ENCODE peak calls at places on chromosomes 12 and 14, in seven cellular contexts. One of them, this sample, is unnamed.
A peak's percentile ranks its signal among the peaks of the same experiment; 100 is the strongest.

GRCh38 chr14:93219103-93219726 is 12.2 kb downstream of the UBR7 start:
- DNase-seq in A549: peak; percentile 80
- DNase-seq in tibial artery: no peak
- DNase-seq in astrocyte: peak; percentile 46
- DNase-seq in mammary epithelial cell: peak; percentile 51
- DNase-seq in transverse colon: peak; percentile 46
- DNase-seq in PC-3: peak; percentile 74
- DNase-seq in this sample: peak; percentile 12

GRCh38 chr12:104877107-104877705 is 80.9 kb downstream of the SLC41A2 start:
- DNase-seq in A549: peak; percentile 50
- DNase-seq in tibial artery: no peak
- DNase-seq in astrocyte: peak; percentile 12
- DNase-seq in mammary epithelial cell: peak; percentile 19
- DNase-seq in transverse colon: peak; percentile 15
- DNase-seq in PC-3: peak; percentile 72
- DNase-seq in this sample: peak; percentile 5

GRCh38 chr12:127425474-127425873 is 841.5 kb upstream of the TMEM132C start:
- DNase-seq in A549: no peak
- DNase-seq in tibial artery: no peak
- DNase-seq in astrocyte: no peak
- DNase-seq in mammary epithelial cell: no peak
- DNase-seq in transverse colon: no peak
- DNase-seq in PC-3: no peak
- DNase-seq in this sample: no peak

GRCh38 chr12:126784328-126784921 is 1482.5 kb upstream of the TMEM132C start:
- DNase-seq in A549: peak; percentile 55
- DNase-seq in tibial artery: no peak
- DNase-seq in astrocyte: peak; percentile 3
- DNase-seq in mammary epithelial cell: peak; percentile 14
- DNase-seq in transverse colon: peak; percentile 30
- DNase-seq in PC-3: peak; percentile 81
- DNase-seq in this sample: peak; percentile 10

GRCh38 chr12:29242921-29243431 is 93.9 kb downstream of the FAR2 start:
- DNase-seq in A549: no peak
- DNase-seq in tibial artery: no peak
- DNase-seq in astrocyte: peak; percentile 41
- DNase-seq in mammary epithelial cell: no peak
- DNase-seq in transverse colon: no peak
- DNase-seq in PC-3: no peak
- DNase-seq in this sample: no peak

GRCh38 chr14:58947816-58948440 is 240.5 kb upstream of the DAAM1 start:
- DNase-seq in A549: peak; percentile 37
- DNase-seq in tibial artery: no peak
- DNase-seq in astrocyte: no peak
- DNase-seq in mammary epithelial cell: no peak
- DNase-seq in transverse colon: no peak
- DNase-seq in PC-3: peak; percentile 40
- DNase-seq in this sample: no peak

GRCh38 chr14:92644166-92644565 is 104.3 kb downstream of the LGMN start:
- DNase-seq in A549: no peak
- DNase-seq in tibial artery: no peak
- DNase-seq in astrocyte: peak; percentile 60
- DNase-seq in mammary epithelial cell: peak; percentile 87
- DNase-seq in transverse colon: no peak
- DNase-seq in PC-3: peak; percentile 94
- DNase-seq in this sample: no peak

GRCh38 chr14:24398298-24398942 is 383 bp upstream of the NYNRIN start:
- DNase-seq in A549: no peak
- DNase-seq in tibial artery: no peak
- DNase-seq in astrocyte: no peak
- DNase-seq in mammary epithelial cell: no peak
- DNase-seq in transverse colon: peak; percentile 48
- DNase-seq in PC-3: no peak
- DNase-seq in this sample: no peak

GRCh38 chr14:105836730-105837129 is 310.3 kb downstream of the TMEM121 start:
- DNase-seq in A549: no peak
- DNase-seq in tibial artery: no peak
- DNase-seq in astrocyte: no peak
- DNase-seq in mammary epithelial cell: no peak
- DNase-seq in transverse colon: no peak
- DNase-seq in PC-3: no peak
- DNase-seq in this sample: no peak
- H3K4me1 ChIP-seq in A549: no peaks in the 10 kb centered on the region
- H3K4me1 ChIP-seq in tibial artery: no peaks in the 10 kb centered on the region
- H3K4me1 ChIP-seq in astrocyte: no peaks in the 10 kb centered on the region
- H3K4me1 ChIP-seq in mammary epithelial cell: no peaks in the 10 kb centered on the region
- H3K4me1 ChIP-seq in transverse colon: no peaks in the 10 kb centered on the region
- H3K4me1 ChIP-seq in PC-3: no peaks in the 10 kb centered on the region
- H3K4me1 ChIP-seq in this sample: no peaks in the 10 kb centered on the region

GRCh38 chr12:10397311-10397710 is 7.5 kb upstream of the KLRK1 start:
- DNase-seq in A549: no peak
- DNase-seq in tibial artery: no peak
- DNase-seq in astrocyte: no peak
- DNase-seq in mammary epithelial cell: no peak
- DNase-seq in transverse colon: no peak
- DNase-seq in PC-3: peak; percentile 19
- DNase-seq in this sample: peak; percentile 41
- H3K27ac ChIP-seq in A549: peak overlapping the region; percentile 0
- H3K27ac ChIP-seq in tibial artery: no peak overlapping the region
- H3K27ac ChIP-seq in astrocyte: no peak overlapping the region
- H3K27ac ChIP-seq in mammary epithelial cell: no peak overlapping the region
- H3K27ac ChIP-seq in transverse colon: no peak overlapping the region
- H3K27ac ChIP-seq in PC-3: no peak overlapping the region
- H3K27ac ChIP-seq in this sample: peak overlapping the region; percentile 99

DNA sequence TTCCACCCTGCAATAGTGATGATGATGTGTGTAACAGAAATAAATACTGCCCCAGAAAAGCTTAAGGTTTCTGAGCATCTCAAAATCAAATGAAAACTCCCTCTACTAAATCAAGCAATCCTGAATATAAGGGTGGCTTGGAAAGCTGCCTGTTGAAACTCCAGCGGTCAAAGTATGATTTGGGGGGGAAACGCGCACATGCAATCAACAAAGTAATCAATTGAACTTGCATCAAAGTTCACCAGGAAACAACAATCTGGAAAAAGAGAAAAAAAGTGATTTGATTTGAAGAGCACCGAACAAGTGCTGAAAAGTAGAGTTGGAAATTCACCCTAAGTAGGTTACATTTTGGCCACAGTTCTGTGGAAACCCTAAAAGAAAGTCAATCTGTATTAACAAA is 720 bp downstream of the CNIH1 start:
- DNase-seq in A549: no peak
- DNase-seq in tibial artery: no peak
- DNase-seq in astrocyte: no peak
- DNase-seq in mammary epithelial cell: no peak
- DNase-seq in transverse colon: no peak
- DNase-seq in PC-3: no peak
- DNase-seq in this sample: no peak
- H3K4me1 ChIP-seq in A549: peaks cover 37% of the 10 kb centered on the region
- H3K4me1 ChIP-seq in tibial artery: peaks cover 24% of the 10 kb centered on the region
- H3K4me1 ChIP-seq in astrocyte: peaks cover 20% of the 10 kb centered on the region
- H3K4me1 ChIP-seq in mammary epithelial cell: peaks cover 28% of the 10 kb centered on the region
- H3K4me1 ChIP-seq in transverse colon: peaks cover 19% of the 10 kb centered on the region
- H3K4me1 ChIP-seq in PC-3: peaks cover 53% of the 10 kb centered on the region
- H3K4me1 ChIP-seq in this sample: peaks cover 22% of the 10 kb centered on the region

GRCh38 chr14:101838476-101838875 is 77.0 kb downstream of the PPP2R5C start:
- DNase-seq in A549: no peak
- DNase-seq in tibial artery: no peak
- DNase-seq in astrocyte: no peak
- DNase-seq in mammary epithelial cell: no peak
- DNase-seq in transverse colon: no peak
- DNase-seq in PC-3: no peak
- DNase-seq in this sample: no peak

GRCh38 chr14:101843038-101843437 is 81.5 kb downstream of the PPP2R5C start:
- DNase-seq in A549: no peak
- DNase-seq in tibial artery: no peak
- DNase-seq in astrocyte: no peak
- DNase-seq in mammary epithelial cell: no peak
- DNase-seq in transverse colon: no peak
- DNase-seq in PC-3: no peak
- DNase-seq in this sample: no peak

GRCh38 chr14:101839661-101840060 is 78.2 kb downstream of the PPP2R5C start:
- DNase-seq in A549: no peak
- DNase-seq in tibial artery: no peak
- DNase-seq in astrocyte: no peak
- DNase-seq in mammary epithelial cell: no peak
- DNase-seq in transverse colon: no peak
- DNase-seq in PC-3: no peak
- DNase-seq in this sample: no peak

GRCh38 chr14:101839236-101839635 is 77.7 kb downstream of the PPP2R5C start:
- DNase-seq in A549: no peak
- DNase-seq in tibial artery: no peak
- DNase-seq in astrocyte: no peak
- DNase-seq in mammary epithelial cell: no peak
- DNase-seq in transverse colon: peak; percentile 39
- DNase-seq in PC-3: no peak
- DNase-seq in this sample: peak; percentile 45

GRCh38 chr14:101840649-101841365 is 79.3 kb downstream of the PPP2R5C start:
- DNase-seq in A549: no peak
- DNase-seq in tibial artery: no peak
- DNase-seq in astrocyte: no peak
- DNase-seq in mammary epithelial cell: no peak
- DNase-seq in transverse colon: no peak
- DNase-seq in PC-3: no peak
- DNase-seq in this sample: no peak
- H3K27ac ChIP-seq in A549: no peak overlapping the region
- H3K27ac ChIP-seq in tibial artery: no peak overlapping the region
- H3K27ac ChIP-seq in astrocyte: no peak overlapping the region
- H3K27ac ChIP-seq in mammary epithelial cell: no peak overlapping the region
- H3K27ac ChIP-seq in transverse colon: no peak overlapping the region
- H3K27ac ChIP-seq in PC-3: no peak overlapping the region
- H3K27ac ChIP-seq in this sample: no peak overlapping the region

GRCh38 chr14:75185251-75186040 is 9.0 kb upstream of the TMED10 start:
- DNase-seq in A549: no peak
- DNase-seq in tibial artery: no peak
- DNase-seq in astrocyte: no peak
- DNase-seq in mammary epithelial cell: no peak
- DNase-seq in transverse colon: no peak
- DNase-seq in PC-3: no peak
- DNase-seq in this sample: no peak

GRCh38 chr14:75191100-75191499 is 14.7 kb upstream of the TMED10 start:
- DNase-seq in A549: no peak
- DNase-seq in tibial artery: no peak
- DNase-seq in astrocyte: no peak
- DNase-seq in mammary epithelial cell: no peak
- DNase-seq in transverse colon: no peak
- DNase-seq in PC-3: no peak
- DNase-seq in this sample: no peak

GRCh38 chr14:75186953-75187352 is 10.5 kb upstream of the TMED10 start:
- DNase-seq in A549: no peak
- DNase-seq in tibial artery: no peak
- DNase-seq in astrocyte: no peak
- DNase-seq in mammary epithelial cell: no peak
- DNase-seq in transverse colon: no peak
- DNase-seq in PC-3: no peak
- DNase-seq in this sample: no peak

GRCh38 chr14:75190023-75190422 is 13.6 kb upstream of the TMED10 start:
- DNase-seq in A549: no peak
- DNase-seq in tibial artery: no peak
- DNase-seq in astrocyte: no peak
- DNase-seq in mammary epithelial cell: no peak
- DNase-seq in transverse colon: no peak
- DNase-seq in PC-3: no peak
- DNase-seq in this sample: no peak

DNA sequence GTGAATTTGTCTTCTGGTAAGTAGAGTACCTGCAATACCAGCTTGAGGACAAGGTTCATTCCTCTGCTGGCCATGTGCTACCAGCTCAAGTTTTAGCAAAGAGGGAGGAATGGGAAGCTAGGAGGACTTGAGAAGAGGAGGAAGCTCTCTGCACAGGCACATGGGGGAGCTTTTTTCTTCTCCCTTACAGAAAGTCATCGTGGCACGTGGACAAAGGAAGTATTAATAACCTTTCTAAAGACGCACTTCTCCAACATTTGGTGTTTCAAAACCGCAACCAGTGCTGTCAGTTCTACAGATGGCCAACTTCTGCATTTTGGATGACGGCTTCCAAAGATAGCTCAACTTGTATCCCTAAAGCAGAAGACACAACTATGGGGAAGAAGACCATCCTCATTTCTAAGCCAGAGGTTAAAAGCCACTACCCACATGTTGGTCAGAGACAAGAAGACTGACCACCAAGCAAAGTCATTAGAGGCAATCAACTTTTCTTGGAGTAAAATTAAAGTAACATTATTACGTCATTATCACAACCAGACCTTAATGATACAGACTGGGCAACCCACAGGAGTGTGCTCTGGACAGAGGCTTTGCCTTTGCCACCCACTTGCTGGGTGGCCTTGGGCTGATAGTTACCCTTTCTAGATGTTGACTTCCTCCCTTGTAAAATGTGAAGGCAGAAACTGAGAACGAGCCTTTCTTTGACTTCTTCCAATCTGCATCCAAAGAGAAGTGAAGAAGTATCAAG is 12.3 kb upstream of the TMED10 start:
- DNase-seq in A549: no peak
- DNase-seq in tibial artery: no peak
- DNase-seq in astrocyte: no peak
- DNase-seq in mammary epithelial cell: no peak
- DNase-seq in transverse colon: peak; percentile 35
- DNase-seq in PC-3: no peak
- DNase-seq in this sample: no peak
- H3K4me1 ChIP-seq in A549: peaks cover under 1% of the 10 kb centered on the region
- H3K4me1 ChIP-seq in tibial artery: peaks cover 9% of the 10 kb centered on the region
- H3K4me1 ChIP-seq in astrocyte: no peaks in the 10 kb centered on the region
- H3K4me1 ChIP-seq in mammary epithelial cell: no peaks in the 10 kb centered on the region
- H3K4me1 ChIP-seq in transverse colon: peaks cover 17% of the 10 kb centered on the region
- H3K4me1 ChIP-seq in PC-3: no peaks in the 10 kb centered on the region
- H3K4me1 ChIP-seq in this sample: no peaks in the 10 kb centered on the region

DNA sequence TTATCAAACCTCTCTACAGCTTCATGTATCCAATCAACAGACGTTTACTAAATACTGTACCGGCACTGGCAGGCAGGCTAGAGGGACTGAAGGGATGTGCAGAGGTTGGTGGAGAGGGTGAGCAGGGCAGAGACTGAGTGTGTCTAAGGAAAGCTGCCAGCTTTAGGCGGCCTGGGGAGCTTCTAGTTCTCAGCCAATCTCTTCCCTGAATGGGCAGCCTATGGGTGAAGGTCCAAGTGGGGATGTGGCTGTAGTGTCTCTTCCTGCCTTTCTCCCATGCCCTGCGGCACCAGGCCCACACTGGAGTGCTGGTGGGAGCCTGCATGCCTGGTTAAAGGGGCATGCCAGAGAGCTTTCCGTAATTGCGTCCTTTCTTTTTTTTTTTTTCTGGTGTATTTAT is 239.8 kb downstream of the CACNA1C start:
- DNase-seq in A549: no peak
- DNase-seq in tibial artery: no peak
- DNase-seq in astrocyte: no peak
- DNase-seq in mammary epithelial cell: no peak
- DNase-seq in transverse colon: no peak
- DNase-seq in PC-3: no peak
- DNase-seq in this sample: no peak
- H3K27ac ChIP-seq in A549: no peak overlapping the region
- H3K27ac ChIP-seq in tibial artery: peak overlapping the region; percentile 81
- H3K27ac ChIP-seq in astrocyte: no peak overlapping the region
- H3K27ac ChIP-seq in mammary epithelial cell: no peak overlapping the region
- H3K27ac ChIP-seq in transverse colon: peak overlapping the region; percentile 46
- H3K27ac ChIP-seq in PC-3: no peak overlapping the region
- H3K27ac ChIP-seq in this sample: no peak overlapping the region